ENCODE peak calls at places on chromosomes 11 and 22, in four cellular contexts. One of them, this sample, is unnamed.

GRCh38 chr22:36737776-36738175 is 34.2 kb upstream of the CACNG2 start:
- DNase-seq in Karpas-422: no peak
- DNase-seq in right lobe of liver: no peak
- DNase-seq in neural progenitor cell: no peak
- DNase-seq in this sample: peak

GRCh38 chr11:114395776-114396175 is 4.5 kb downstream of the C11orf71 start:
- DNase-seq in Karpas-422: no peak
- DNase-seq in right lobe of liver: no peak
- DNase-seq in neural progenitor cell: peak
- DNase-seq in this sample: no peak

GRCh38 chr11:2892215-2893020 is 6.8 kb upstream of the CDKN1C start:
- DNase-seq in Karpas-422: peak
- DNase-seq in right lobe of liver: no peak
- DNase-seq in neural progenitor cell: peak
- DNase-seq in this sample: peak

GRCh38 chr11:76102772-76103171 is 103.5 kb downstream of the WNT11 start:
- DNase-seq in Karpas-422: no peak
- DNase-seq in right lobe of liver: no peak
- DNase-seq in neural progenitor cell: no peak
- DNase-seq in this sample: no peak

GRCh38 chr11:132206993-132207392 is 836.6 kb downstream of the NTM start:
- DNase-seq in Karpas-422: no peak
- DNase-seq in right lobe of liver: no peak
- DNase-seq in neural progenitor cell: no peak
- DNase-seq in this sample: no peak

GRCh38 chr11:102085864-102086551 is 24.2 kb upstream of the YAP1 start:
- DNase-seq in Karpas-422: no peak
- DNase-seq in right lobe of liver: no peak
- DNase-seq in neural progenitor cell: no peak
- DNase-seq in this sample: no peak

GRCh38 chr11:118522571-118523072 is 4.7 kb upstream of the TTC36 start:
- DNase-seq in Karpas-422: no peak
- DNase-seq in right lobe of liver: no peak
- DNase-seq in neural progenitor cell: peak
- DNase-seq in this sample: no peak

GRCh38 chr11:93484716-93485115 is 58.5 kb downstream of the SMCO4 start:
- DNase-seq in Karpas-422: no peak
- DNase-seq in right lobe of liver: no peak
- DNase-seq in neural progenitor cell: no peak
- DNase-seq in this sample: no peak

GRCh38 chr11:100930185-100930778 is 199.3 kb downstream of the PGR start:
- DNase-seq in Karpas-422: peak
- DNase-seq in right lobe of liver: no peak
- DNase-seq in neural progenitor cell: peak
- DNase-seq in this sample: no peak

GRCh38 chr22:50568626-50569025 is 5.9 kb upstream of the SYCE3 start:
- DNase-seq in Karpas-422: no peak
- DNase-seq in right lobe of liver: peak
- DNase-seq in neural progenitor cell: no peak
- DNase-seq in this sample: no peak

GRCh38 chr11:26696330-26696729 is 25.5 kb downstream of the SLC5A12 start:
- DNase-seq in Karpas-422: no peak
- DNase-seq in right lobe of liver: no peak
- DNase-seq in neural progenitor cell: no peak
- DNase-seq in this sample: no peak

GRCh38 chr11:96112192-96113099 is 188.5 kb upstream of the MTMR2 start:
- DNase-seq in Karpas-422: no peak
- DNase-seq in right lobe of liver: no peak
- DNase-seq in neural progenitor cell: no peak
- DNase-seq in this sample: no peak

GRCh38 chr11:112795896-112796686 is 165.1 kb upstream of the NCAM1 start:
- DNase-seq in Karpas-422: no peak
- DNase-seq in right lobe of liver: no peak
- DNase-seq in neural progenitor cell: no peak
- DNase-seq in this sample: no peak

DNA sequence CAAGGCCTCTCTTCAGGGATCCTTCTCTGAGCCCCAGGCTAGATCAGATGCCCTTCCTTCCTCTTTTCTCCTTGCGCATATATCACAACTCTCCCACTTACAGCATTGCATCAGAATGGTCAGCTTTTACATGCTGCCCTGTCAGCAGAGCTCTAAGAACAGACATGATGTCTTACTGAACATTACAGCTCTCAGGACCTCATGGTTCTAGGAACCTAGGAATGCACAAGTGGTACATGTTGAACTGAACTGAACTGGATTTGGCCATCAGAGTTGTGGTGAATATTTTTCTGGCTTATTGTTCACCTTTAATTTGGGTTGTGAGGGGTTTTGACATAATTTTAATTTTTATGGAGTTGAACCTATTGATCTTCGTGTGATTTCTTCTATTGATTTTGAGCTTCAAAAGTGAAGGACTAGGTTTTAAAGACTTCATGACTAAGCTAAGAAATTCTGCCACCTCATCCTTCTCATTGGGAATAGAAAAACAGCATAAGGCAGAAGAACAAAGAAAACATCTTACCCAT is 37.7 kb upstream of the SPON1 start:
- DNase-seq in Karpas-422: no peak
- DNase-seq in right lobe of liver: no peak
- DNase-seq in neural progenitor cell: no peak
- DNase-seq in this sample: no peak
- H3K27ac ChIP-seq in Karpas-422: no peak
- H3K27ac ChIP-seq in right lobe of liver: no peak
- H3K27ac ChIP-seq in neural progenitor cell: no peak
- H3K27ac ChIP-seq in this sample: no peak

GRCh38 chr11:95108671-95109551 is 19.3 kb downstream of the ENDOD1 start:
- DNase-seq in Karpas-422: no peak
- DNase-seq in right lobe of liver: no peak
- DNase-seq in neural progenitor cell: peak
- DNase-seq in this sample: no peak

GRCh38 chr11:95111923-95112540 is 22.4 kb downstream of the ENDOD1 start:
- DNase-seq in Karpas-422: no peak
- DNase-seq in right lobe of liver: no peak
- DNase-seq in neural progenitor cell: peak
- DNase-seq in this sample: no peak

GRCh38 chr11:95104916-95105315 is 15.3 kb downstream of the ENDOD1 start:
- DNase-seq in Karpas-422: no peak
- DNase-seq in right lobe of liver: no peak
- DNase-seq in neural progenitor cell: no peak
- DNase-seq in this sample: no peak

GRCh38 chr11:95104121-95104830 is 14.6 kb downstream of the ENDOD1 start:
- DNase-seq in Karpas-422: no peak
- DNase-seq in right lobe of liver: no peak
- DNase-seq in neural progenitor cell: no peak
- DNase-seq in this sample: no peak

DNA sequence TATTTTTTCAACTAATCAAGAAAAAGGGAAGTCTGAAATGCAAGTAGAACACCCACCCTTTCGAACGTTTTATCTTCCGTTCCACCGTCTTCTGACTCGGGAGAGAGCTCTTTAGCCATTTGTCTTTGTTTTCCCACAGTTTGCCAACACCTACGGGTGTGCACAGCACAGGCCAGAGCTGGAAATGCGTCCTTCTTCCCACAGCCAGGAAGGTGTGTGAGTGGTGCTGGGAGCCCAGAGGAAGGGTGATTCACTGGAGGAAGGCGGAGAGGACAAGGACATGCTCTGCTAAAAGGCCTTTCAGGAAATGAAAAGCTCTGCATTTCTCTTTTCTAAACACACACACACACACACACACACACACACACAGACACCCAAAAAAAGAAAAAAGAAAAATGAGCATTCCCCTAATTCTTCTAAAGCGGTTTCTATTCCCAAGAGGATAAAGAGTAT is 18.5 kb downstream of the ENDOD1 start:
- DNase-seq in Karpas-422: no peak
- DNase-seq in right lobe of liver: no peak
- DNase-seq in neural progenitor cell: peak
- DNase-seq in this sample: no peak
- H3K4me3 ChIP-seq in Karpas-422: no peak
- H3K4me3 ChIP-seq in right lobe of liver: no peak
- H3K4me3 ChIP-seq in neural progenitor cell: no peak
- H3K4me3 ChIP-seq in this sample: no peak

GRCh38 chr22:19599004-19599403 is 74.8 kb upstream of the CLDN5 start:
- DNase-seq in Karpas-422: no peak
- DNase-seq in right lobe of liver: no peak
- DNase-seq in neural progenitor cell: no peak
- DNase-seq in this sample: no peak
- H3K27ac ChIP-seq in Karpas-422: peak
- H3K27ac ChIP-seq in right lobe of liver: peak
- H3K27ac ChIP-seq in neural progenitor cell: no peak
- H3K27ac ChIP-seq in this sample: peak

GRCh38 chr11:5007561-5007960 is 12.9 kb downstream of the OR51L1 start:
- DNase-seq in Karpas-422: no peak
- DNase-seq in right lobe of liver: no peak
- DNase-seq in neural progenitor cell: no peak
- DNase-seq in this sample: no peak

GRCh38 chr11:5013012-5013411 is 18.4 kb downstream of the OR51L1 start:
- DNase-seq in Karpas-422: no peak
- DNase-seq in right lobe of liver: no peak
- DNase-seq in neural progenitor cell: no peak
- DNase-seq in this sample: no peak

GRCh38 chr11:5011254-5011653 is 16.6 kb downstream of the OR51L1 start:
- DNase-seq in Karpas-422: no peak
- DNase-seq in right lobe of liver: no peak
- DNase-seq in neural progenitor cell: no peak
- DNase-seq in this sample: no peak
- H3K4me3 ChIP-seq in Karpas-422: no peak
- H3K4me3 ChIP-seq in right lobe of liver: no peak
- H3K4me3 ChIP-seq in neural progenitor cell: no peak
- H3K4me3 ChIP-seq in this sample: no peak